ENCODE peak calls at places on chromosome 18, in four cellular contexts. C, K, V and N are unnamed samples.

GRCh38 chr18:596288-596881 is 403 bp upstream of the CLUL1 start:
- DNase-seq in V (no peak), C (no peak), K (no peak), N (peak; percentile 56)

GRCh38 chr18:60082282-60082681 is 182.5 kb downstream of the PMAIP1 start:
- DNase-seq in C (no peak), K (no peak), V (no peak), N (no peak)

GRCh38 chr18:68840554-68841263 is 42.8 kb downstream of the CCDC102B start:
- DNase-seq in V (no peak), C (peak; percentile 0), K (peak; percentile 62), N (no peak)

GRCh38 chr18:76643996-76644395 is 149.0 kb upstream of the ZNF516 start:
- DNase-seq in C (no peak), V (no peak), K (no peak), N (no peak)

GRCh38 chr18:9890957-9891356 is 5.2 kb downstream of the TXNDC2 start:
- DNase-seq in V (no peak), C (no peak), K (no peak), N (no peak)

GRCh38 chr18:77073336-77074093 is 59.1 kb downstream of the MBP start:
- DNase-seq in K (no peak), V (no peak), C (no peak), N (no peak)

GRCh38 chr18:57803119-57803969 is at the start of gene ATP8B1:
- DNase-seq in K (peak; percentile 83), V (no peak), C (peak; percentile 55), N (peak; percentile 99)

GRCh38 chr18:67525328-67526110 is 9.0 kb upstream of the DSEL start:
- DNase-seq in C (peak; percentile 14), V (no peak), K (peak; percentile 86), N (peak; percentile 49)

GRCh38 chr18:36769611-36770314 is 59.0 kb downstream of the TPGS2 start:
- DNase-seq in V (no peak), C (peak; percentile 22), K (no peak), N (no peak)

GRCh38 chr18:12308386-12309100 is 502 bp downstream of the TUBB6 start:
- DNase-seq in V (no peak), C (peak; percentile 43), K (peak; percentile 89), N (peak; percentile 85)

GRCh38 chr18:35203001-35203553 is 37.8 kb upstream of the ZNF397 start:
- DNase-seq in C (no peak), V (no peak), K (no peak), N (no peak)

GRCh38 chr18:58136865-58137264 is 92.8 kb downstream of the NEDD4L start:
- DNase-seq in K (peak; percentile 7), C (no peak), V (no peak), N (no peak)

GRCh38 chr18:9536354-9537152 is 61.2 kb downstream of the RALBP1 start:
- DNase-seq in C (no peak), K (no peak), V (no peak), N (no peak)

GRCh38 chr18:46668135-46668534 is 11.1 kb upstream of the LOXHD1 start:
- DNase-seq in C (no peak), K (no peak), V (no peak), N (no peak)

GRCh38 chr18:54675076-54675475 is 84.0 kb downstream of the DYNAP start:
- DNase-seq in C (no peak), V (no peak), K (no peak), N (no peak)

GRCh38 chr18:43735570-43735969 is 458.3 kb upstream of the SYT4 start:
- DNase-seq in K (no peak), V (no peak), C (no peak), N (no peak)

GRCh38 chr18:62847081-62847480 is 131.7 kb downstream of the PHLPP1 start:
- DNase-seq in K (no peak), C (no peak), V (no peak), N (no peak)
- H3K4me3 ChIP-seq in K (no peak overlapping the region), C (no peak overlapping the region), V (no peak overlapping the region), N (no peak overlapping the region)

GRCh38 chr18:14921547-14921946 is 173.6 kb downstream of the ANKRD30B start:
- DNase-seq in C (no peak), V (no peak), K (no peak), N (no peak)
- H3K9me3 ChIP-seq in C (no peaks in the 10 kb centered on the region), V (no peaks in the 10 kb centered on the region), K (no peaks in the 10 kb centered on the region), N (no peaks in the 10 kb centered on the region)

GRCh38 chr18:7568426-7568825 is 1.3 kb downstream of the PTPRM start:
- DNase-seq in K (no peak), C (no peak), V (no peak), N (peak; percentile 53)
- TF ChIP-seq CTCF in K (no peak), C (no peak), V (no peak), N (peak; percentile 18)

DNA sequence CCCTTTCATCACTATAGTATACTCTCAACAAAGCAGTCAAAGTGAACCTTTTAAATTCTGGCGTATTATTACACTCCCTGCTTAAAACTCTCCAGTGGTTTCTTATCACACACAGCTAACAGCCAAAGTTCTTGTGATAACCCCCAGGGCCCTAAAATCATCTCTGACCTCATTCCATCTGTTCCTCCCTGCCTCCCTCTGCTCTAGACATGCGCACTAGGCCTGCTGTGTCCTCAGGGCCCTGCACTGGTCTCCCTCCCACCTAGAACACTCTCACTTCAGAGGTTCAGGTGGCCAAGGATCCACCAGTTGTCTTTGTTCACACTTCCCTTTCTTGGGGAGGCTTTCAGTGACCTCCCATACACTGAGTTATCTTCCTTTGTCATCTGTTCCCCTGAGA is 603.4 kb downstream of the DSC3 start:
- DNase-seq in K (no peak), C (no peak), V (no peak), N (no peak)
- H3K4me3 ChIP-seq in K (no peak overlapping the region), C (no peak overlapping the region), V (no peak overlapping the region), N (no peak overlapping the region)

GRCh38 chr18:71815305-71815704 is 728.8 kb downstream of the CBLN2 start:
- DNase-seq in V (no peak), K (no peak), C (no peak), N (no peak)
- H3K9me3 ChIP-seq in V (no peaks in the 10 kb centered on the region), K (no peaks in the 10 kb centered on the region), C (no peaks in the 10 kb centered on the region), N (no peaks in the 10 kb centered on the region)

GRCh38 chr18:74291771-74292540 is at the start of gene CYB5A:
- DNase-seq in C (peak; percentile 94), V (peak; percentile 93), K (peak; percentile 99), N (peak; percentile 99)
- TF ChIP-seq CTCF in C (no peak), V (peak; percentile 32), K (no peak), N (no peak)